ENCODE peak calls at places on chromosomes 7 and 10, in four cellular contexts. P, O, R and I are unnamed samples.

GRCh38 chr7:1440620-1441019 is 18.6 kb downstream of the MICALL2 start:
- DNase-seq in R (no peak), O (no peak), P (no peak), I (no peak)

GRCh38 chr10:82680688-82681087 is 805.7 kb downstream of the NRG3 start:
- DNase-seq in R (no peak), O (no peak), P (no peak), I (no peak)

GRCh38 chr7:2494191-2495130 is 18.3 kb upstream of the GRIFIN start:
- DNase-seq in O (no peak), P (no peak), R (no peak), I (no peak)

GRCh38 chr7:151123485-151124204 is 37.4 kb downstream of the AGAP3 start:
- DNase-seq in O (peak), R (peak), P (peak), I (peak)

GRCh38 chr10:6027929-6028328 is 34.2 kb downstream of the IL2RA start:
- DNase-seq in O (peak), R (peak), P (no peak), I (no peak)

GRCh38 chr7:148719753-148720152 is 21.1 kb downstream of the CUL1 start:
- DNase-seq in P (no peak), R (no peak), O (no peak), I (no peak)

GRCh38 chr7:72098812-72099211 is 313.3 kb downstream of the CALN1 start:
- DNase-seq in O (no peak), R (no peak), P (no peak), I (no peak)

GRCh38 chr10:22682237-22683192 is 31.9 kb downstream of the PIP4K2A start:
- DNase-seq in R (no peak), P (peak), O (peak), I (no peak)

GRCh38 chr10:20890009-20890408 is 7.1 kb downstream of the NEBL start:
- DNase-seq in O (no peak), P (no peak), R (no peak), I (no peak)

GRCh38 chr10:94076325-94076841 is 82.7 kb downstream of the PLCE1 start:
- DNase-seq in R (peak), O (no peak), P (no peak), I (no peak)

GRCh38 chr7:158432369-158433270 is 155.0 kb downstream of the PTPRN2 start:
- DNase-seq in R (peak), P (no peak), O (no peak), I (peak)

GRCh38 chr10:90969947-90970673 is 49.2 kb upstream of the ANKRD1 start:
- DNase-seq in O (no peak), P (no peak), R (no peak), I (no peak)

GRCh38 chr7:29877196-29877595 is 70.9 kb downstream of the WIPF3 start:
- DNase-seq in R (no peak), P (no peak), O (no peak), I (no peak)

GRCh38 chr10:115969591-115969990 is 303.4 kb downstream of the GFRA1 start:
- DNase-seq in P (no peak), O (no peak), R (no peak), I (no peak)

GRCh38 chr7:124155400-124156022 is 122.6 kb upstream of the TMEM229A start:
- DNase-seq in P (no peak), R (no peak), O (no peak), I (no peak)